ENCODE peak calls at places on chromosomes 13 and 19, in five cellular contexts. C is A549; V is stimulated activated CD8-positive, alpha-beta memory T cell treated with anti-CD3 and anti-CD28 coated beads, Interleukin-2, amount 100 ng/mL, for 1 hour; B is spleen; N is type B pancreatic cell. Q is an unnamed sample.

GRCh38 chr19:11461453-11461852 is 19.4 kb downstream of the ELAVL3 start:
- DNase-seq in C (no peak), N (no peak), B (no peak), V (no peak), Q (no peak)

GRCh38 chr19:56341948-56342347 is 27.3 kb upstream of the ZSCAN5A start:
- DNase-seq in V (no peak), C (no peak), N (no peak), B (no peak), Q (no peak)

GRCh38 chr19:17076539-17076919 is 952 bp downstream of the MYO9B start:
- DNase-seq in V (no peak), C (no peak), N (no peak), B (peak; percentile 83), Q (no peak)

GRCh38 chr13:51158923-51159322 is 47.8 kb upstream of the C13orf42 start:
- DNase-seq in C (no peak), N (no peak), V (no peak), B (no peak), Q (no peak)

GRCh38 chr13:32840113-32840512 is 176.1 kb upstream of the KL start:
- DNase-seq in V (no peak), N (no peak), B (no peak), C (no peak), Q (no peak)

GRCh38 chr13:110420626-110421025 is 113.5 kb downstream of the COL4A2 start:
- DNase-seq in B (no peak), C (no peak), N (no peak), V (no peak), Q (no peak)

GRCh38 chr13:27079421-27079958 is 92.1 kb downstream of the USP12 start:
- DNase-seq in N (no peak), C (no peak), V (no peak), B (no peak), Q (no peak)

GRCh38 chr19:41366089-41366488 is 2.1 kb upstream of the B9D2 start:
- DNase-seq in B (no peak), C (peak; percentile 70), N (no peak), V (no peak), Q (no peak)

GRCh38 chr19:40809358-40810086 is 10.5 kb downstream of the EGLN2 start:
- DNase-seq in C (no peak), B (peak; percentile 81), V (no peak), N (no peak), Q (no peak)

GRCh38 chr13:32940601-32941000 is 75.6 kb upstream of the KL start:
- DNase-seq in V (no peak), N (no peak), B (no peak), C (no peak), Q (peak; percentile 73)

GRCh38 chr19:18310118-18310909 is 12.6 kb downstream of the LSM4 start:
- DNase-seq in C (no peak), N (no peak), B (no peak), V (no peak), Q (no peak)

GRCh38 chr19:40367577-40368434 is 19.3 kb downstream of the PLD3 start:
- DNase-seq in C (no peak), N (no peak), B (no peak), V (no peak), Q (no peak)

GRCh38 chr13:102309110-102309509 is 92.7 kb downstream of the FGF14 start:
- DNase-seq in V (no peak), C (no peak), N (no peak), B (no peak), Q (no peak)

GRCh38 chr13:98681017-98681416 is 71.5 kb downstream of the SLC15A1 start:
- DNase-seq in V (no peak), C (no peak), B (no peak), N (no peak), Q (peak; percentile 89)

GRCh38 chr19:5680083-5680436 is 256 bp downstream of the MICOS13 start:
- DNase-seq in C (no peak), B (peak; percentile 90), V (no peak), N (no peak), Q (no peak)

GRCh38 chr19:30371960-30372824 is at the start of gene ZNF536:
- DNase-seq in C (no peak), V (no peak), B (no peak), N (no peak), Q (no peak)

GRCh38 chr13:80718970-80719369 is 378.0 kb upstream of the SPRY2 start:
- DNase-seq in C (no peak), V (no peak), B (no peak), N (no peak), Q (no peak)

GRCh38 chr13:53191091-53191490 is 162.5 kb downstream of the OLFM4 start:
- DNase-seq in V (no peak), N (no peak), C (no peak), B (no peak), Q (no peak)

GRCh38 chr19:14135985-14136508 is 342 bp downstream of the ASF1B start:
- DNase-seq in C (no peak), N (no peak), V (no peak), B (no peak), Q (no peak)

Q was measured in osteocyte.